ENCODE peak calls at places on chromosomes 2 and 18, in four cellular contexts. E, G, U and L are unnamed samples.

GRCh38 chr2:11239718-11240462 is 84.6 kb downstream of the SLC66A3 start:
- DNase-seq in G (peak; percentile 84), E (no peak), U (no peak), L (no peak)

GRCh38 chr18:79385326-79385725 is 10.4 kb upstream of the NFATC1 start:
- DNase-seq in G (no peak), U (no peak), E (no peak), L (no peak)

GRCh38 chr18:48153641-48154481 is 223.4 kb upstream of the SMAD2 start:
- DNase-seq in E (no peak), G (peak; percentile 89), U (no peak), L (no peak)

GRCh38 chr2:50720695-50721314 is 311.1 kb downstream of the NRXN1 start:
- DNase-seq in E (no peak), G (no peak), U (no peak), L (no peak)

GRCh38 chr2:10619643-10620042 is 70.1 kb downstream of the NOL10 start:
- DNase-seq in E (no peak), G (no peak), U (no peak), L (no peak)

GRCh38 chr2:240929364-240930095 is 23.4 kb downstream of the CROCC2 start:
- DNase-seq in U (no peak), E (no peak), G (no peak), L (no peak)

GRCh38 chr2:18455256-18455862 is 105.1 kb downstream of the RDH14 start:
- DNase-seq in E (no peak), U (no peak), G (peak; percentile 67), L (no peak)

GRCh38 chr2:66418381-66418780 is 16.5 kb upstream of the MEIS1 start:
- DNase-seq in E (no peak), U (no peak), G (no peak), L (no peak)

GRCh38 chr2:113133696-113134558 is 6.5 kb downstream of the IL1RN start:
- DNase-seq in U (no peak), G (peak; percentile 61), E (peak; percentile 30), L (no peak)

GRCh38 chr2:179222076-179222475 is 42.6 kb downstream of the SESTD1 start:
- DNase-seq in E (no peak), G (no peak), U (no peak), L (no peak)

GRCh38 chr2:16032282-16033031 is 92.1 kb downstream of the MYCN start:
- DNase-seq in G (no peak), E (no peak), U (no peak), L (no peak)

GRCh38 chr2:240999001-240999791 is 778 bp downstream of the SNED1 start:
- DNase-seq in U (no peak), G (no peak), E (no peak), L (no peak)

GRCh38 chr2:5368263-5368662 is 323.9 kb upstream of the SOX11 start:
- DNase-seq in U (no peak), E (no peak), G (no peak), L (no peak)

GRCh38 chr2:111236027-111236426 is 115.3 kb downstream of the BCL2L11 start:
- DNase-seq in E (no peak), U (no peak), G (no peak), L (no peak)

GRCh38 chr2:73772819-73773218 is 7.1 kb downstream of the DUSP11 start:
- DNase-seq in E (no peak), U (no peak), G (no peak), L (no peak)

GRCh38 chr2:50895058-50895457 is 136.9 kb downstream of the NRXN1 start:
- DNase-seq in U (no peak), E (no peak), G (no peak), L (no peak)

GRCh38 chr2:219691551-219691950 is 64.1 kb downstream of the SLC4A3 start:
- DNase-seq in G (no peak), E (no peak), U (no peak), L (no peak)

GRCh38 chr2:67318966-67319590 is 78.1 kb upstream of the ETAA1 start:
- DNase-seq in G (no peak), U (no peak), E (no peak), L (no peak)